ENCODE peak calls at places on chromosomes 12 and 14, in eight cellular contexts. Y is SK-N-SH; P is IMR-90; H is HCT116; U is left ventricle myocardium inferior; N is fibroblast of lung; B is naive thymus-derived CD4-positive, alpha-beta T cell; I is right lobe of liver. F is an unnamed sample. For H3K4me1, the result is how much of the 10 kb centered on the place peaks cover.

GRCh38 chr12:75877588-75878381 is 153.8 kb downstream of the PHLDA1 start:
- DNase-seq in H (no peak), Y (no peak), P (peak), N (peak), B (no peak), I (no peak), U (no peak), F (no peak)

GRCh38 chr12:113462117-113462774 is 9.4 kb downstream of the LHX5 start:
- DNase-seq in I (peak), P (peak), N (peak), U (peak), Y (peak), B (peak), H (peak), F (peak)

GRCh38 chr12:108318472-108319275 is 20.4 kb downstream of the CMKLR1 start:
- DNase-seq in U (no peak), Y (no peak), B (no peak), P (no peak), H (no peak), N (no peak), I (no peak), F (no peak)

GRCh38 chr14:85531594-85532391 is 1.8 kb downstream of the FLRT2 start:
- DNase-seq in U (peak), N (peak), Y (peak), B (no peak), H (no peak), I (peak), P (peak), F (peak)

GRCh38 chr12:53061404-53062010 is 11.6 kb downstream of the TNS2 start:
- DNase-seq in B (no peak), I (peak), U (no peak), H (peak), P (no peak), N (no peak), Y (no peak), F (no peak)

GRCh38 chr14:23430733-23431105 is 4.7 kb downstream of the MYH7 start:
- DNase-seq in B (no peak), Y (peak), U (no peak), P (no peak), H (no peak), I (peak), N (no peak), F (no peak)

GRCh38 chr14:23640524-23641141 is 4.5 kb downstream of the DHRS2 start:
- DNase-seq in N (peak), P (peak), H (no peak), B (no peak), Y (peak), U (peak), I (no peak), F (no peak)

GRCh38 chr12:32841061-32841460 is 55.5 kb downstream of the PKP2 start:
- DNase-seq in U (no peak), N (no peak), P (no peak), B (no peak), Y (no peak), I (no peak), H (no peak), F (no peak)

GRCh38 chr12:56510786-56511185 is 10.8 kb upstream of the RBMS2 start:
- DNase-seq in N (no peak), I (no peak), H (no peak), P (no peak), Y (no peak), B (no peak), U (no peak), F (no peak)

GRCh38 chr14:105195533-105196227 is 14.6 kb upstream of the NUDT14 start:
- DNase-seq in B (peak), H (no peak), P (no peak), I (no peak), U (no peak), N (no peak), Y (no peak), F (no peak)

GRCh38 chr12:6288235-6288634 is 22.2 kb upstream of the PLEKHG6 start:
- DNase-seq in N (peak), I (no peak), B (no peak), H (no peak), Y (no peak), P (peak), U (no peak), F (no peak)

GRCh38 chr14:33556382-33557121 is 394.3 kb downstream of the EGLN3 start:
- DNase-seq in N (no peak), U (no peak), B (no peak), I (no peak), P (no peak), H (no peak), Y (no peak), F (no peak)

GRCh38 chr12:70785896-70786295 is 134.6 kb downstream of the PTPRR start:
- DNase-seq in B (no peak), I (no peak), N (no peak), U (no peak), H (no peak), Y (no peak), P (no peak), F (no peak)

GRCh38 chr12:8081228-8081920 is 700 bp upstream of the NECAP1 start:
- DNase-seq in U (no peak), P (no peak), N (no peak), H (no peak), B (peak), I (no peak), Y (no peak), F (no peak)

GRCh38 chr12:25119020-25119419 is 75.9 kb downstream of the DNAI7 start:
- DNase-seq in Y (no peak), B (no peak), H (no peak), I (no peak), U (no peak), N (no peak), P (no peak), F (no peak)

GRCh38 chr14:63701614-63702291 is 26.1 kb downstream of the SGPP1 start:
- DNase-seq in H (no peak), P (no peak), Y (no peak), N (no peak), I (no peak), U (no peak), B (no peak), F (no peak)

GRCh38 chr14:103522028-103522581 is 525 bp downstream of the CKB start:
- DNase-seq in H (no peak), U (peak), B (peak), I (no peak), Y (peak), N (peak), P (no peak), F (no peak)

GRCh38 chr12:90741611-90742010 is 213.4 kb downstream of the CCER1 start:
- DNase-seq in N (no peak), P (no peak), Y (no peak), I (no peak), H (no peak), B (no peak), U (no peak), F (no peak)

GRCh38 chr14:23249810-23250209 is 12.1 kb downstream of the RNF212B start:
- DNase-seq in H (no peak), P (no peak), N (no peak), B (no peak), I (no peak), Y (no peak), U (no peak), F (no peak)

GRCh38 chr14:54567224-54567633 is 301 bp downstream of the SAMD4A start:
- DNase-seq in B (no peak), N (no peak), P (no peak), Y (peak), H (no peak), I (no peak), U (peak), F (peak)

GRCh38 chr14:99215277-99215676 is 56.7 kb downstream of the BCL11B start:
- DNase-seq in U (no peak), I (no peak), H (no peak), Y (no peak), B (no peak), N (peak), P (no peak), F (no peak)

GRCh38 chr14:92507174-92507768 is 6.3 kb upstream of the RIN3 start:
- DNase-seq in H (peak), U (no peak), Y (no peak), B (no peak), I (no peak), P (no peak), N (no peak), F (no peak)

GRCh38 chr12:132163041-132163910 is 19.0 kb downstream of the NOC4L start:
- DNase-seq in B (no peak), Y (no peak), N (no peak), P (no peak), I (no peak), U (peak), H (no peak), F (peak)

GRCh38 chr12:109451400-109451799 is 25.7 kb downstream of the KCTD10 start:
- DNase-seq in H (no peak), U (no peak), I (no peak), Y (no peak), P (no peak), N (no peak), B (no peak), F (no peak)

GRCh38 chr12:6873094-6874006 is at the start of gene SPSB2:
- DNase-seq in P (peak), N (peak), B (peak), Y (peak), U (peak), I (peak), H (peak), F (peak)

GRCh38 chr14:48748151-48748550 is 838.0 kb downstream of the RPS29 start:
- DNase-seq in Y (no peak), I (no peak), U (no peak), N (no peak), B (no peak), P (no peak), H (no peak), F (no peak)

GRCh38 chr12:72271741-72272661 is at the start of gene TRHDE:
- DNase-seq in B (no peak), N (peak), H (no peak), Y (peak), P (peak), I (peak), U (no peak), F (peak)

GRCh38 chr14:91021991-91022621 is 38.3 kb downstream of the RPS6KA5 start:
- DNase-seq in N (no peak), H (no peak), Y (no peak), B (no peak), U (no peak), P (no peak), I (no peak), F (no peak)

GRCh38 chr14:91021115-91021514 is 39.3 kb downstream of the RPS6KA5 start:
- DNase-seq in N (no peak), P (no peak), U (no peak), B (no peak), H (no peak), Y (no peak), I (no peak), F (no peak)

GRCh38 chr14:91017011-91017410 is 43.4 kb downstream of the RPS6KA5 start:
- DNase-seq in N (no peak), H (no peak), I (no peak), B (no peak), U (no peak), Y (no peak), P (no peak), F (no peak)

GRCh38 chr14:91018465-91018864 is 42.0 kb downstream of the RPS6KA5 start:
- DNase-seq in B (no peak), Y (no peak), U (no peak), H (no peak), I (no peak), P (no peak), N (no peak), F (no peak)

GRCh38 chr14:91019673-91020072 is 40.8 kb downstream of the RPS6KA5 start:
- DNase-seq in I (no peak), B (no peak), H (no peak), U (no peak), P (no peak), N (no peak), Y (no peak), F (no peak)
- H3K4me1 ChIP-seq in I (under half), B (under half), H (under half), U (under half), P (under half), N (under half), Y (under half), F (under half)

GRCh38 chr12:48824905-48825304 is 6.6 kb downstream of the CACNB3 start:
- DNase-seq in H (no peak), P (no peak), U (no peak), I (no peak), B (no peak), Y (no peak), N (no peak), F (no peak)
- H3K4me1 ChIP-seq in H (under half), P (under half), U (under half), I (under half), B (under half), Y (under half), N (under half), F (under half)

DNA sequence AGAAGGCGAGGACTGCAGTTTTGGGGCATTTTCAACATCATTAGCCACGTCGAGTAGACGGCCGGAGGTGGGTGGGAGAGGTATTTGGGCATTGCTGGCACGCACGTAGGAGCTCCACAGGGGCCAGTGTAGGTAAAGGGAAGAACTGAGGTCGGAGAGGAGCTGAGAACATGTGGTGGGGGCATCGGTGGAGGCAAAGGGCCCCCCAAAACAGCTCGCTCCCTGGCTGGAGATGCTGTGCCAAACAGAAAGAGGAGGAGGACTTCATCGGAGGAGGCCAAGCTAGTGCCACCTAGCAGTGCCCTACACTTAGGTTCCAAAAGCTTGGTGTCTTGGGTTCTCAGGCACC is 52.0 kb upstream of the PPP2R5C start:
- DNase-seq in I (no peak), N (no peak), Y (no peak), H (no peak), B (no peak), U (no peak), P (no peak), F (no peak)
- H3K4me1 ChIP-seq in I (under half), N (under half), Y (under half), H (under half), B (under half), U (under half), P (under half), F (under half)

DNA sequence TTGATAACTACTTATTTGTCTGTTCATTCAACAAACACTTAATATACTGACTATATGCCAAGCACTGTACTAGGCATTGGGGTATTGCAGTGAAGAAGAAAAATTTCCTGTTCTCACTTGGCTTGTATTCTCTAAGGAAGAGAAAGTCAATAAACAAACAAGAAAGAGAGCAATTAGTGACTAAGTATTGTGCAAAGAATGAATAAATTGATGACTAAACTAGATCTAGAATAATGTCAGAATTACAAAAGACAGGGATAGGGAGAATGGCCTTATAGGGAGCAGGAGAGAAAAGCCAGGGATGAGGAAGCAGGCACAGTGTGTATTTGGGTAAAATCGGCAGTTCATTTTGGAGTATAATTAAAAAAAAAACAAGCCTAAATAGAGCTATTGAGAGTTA is 4.2 kb upstream of the LIN7A start:
- DNase-seq in N (peak), I (no peak), P (no peak), Y (no peak), U (no peak), B (no peak), H (no peak), F (no peak)
- H3K4me1 ChIP-seq in N (under half), I (under half), P (under half), Y (under half), U (under half), B (under half), H (under half), F (under half)

DNA sequence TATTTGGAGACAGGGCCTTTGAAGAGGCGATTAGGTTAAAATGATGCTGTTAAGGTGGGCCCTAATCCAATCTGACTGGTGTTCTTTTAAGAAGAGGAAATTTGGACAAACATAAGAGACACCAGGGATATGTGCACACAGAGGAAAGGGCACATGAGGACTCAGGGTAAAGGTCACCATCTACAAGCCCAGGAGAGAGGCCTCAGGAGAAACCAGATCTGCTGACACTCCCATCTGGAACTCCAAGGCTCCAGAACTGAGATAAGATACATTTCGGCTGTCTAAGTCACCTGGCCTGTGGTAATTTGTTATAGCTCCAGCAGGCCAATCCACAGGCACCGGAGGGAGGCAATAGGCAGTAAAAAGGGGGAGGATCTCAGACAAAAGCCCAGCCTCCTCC is 48.6 kb downstream of the KICS2 start:
- DNase-seq in H (no peak), I (no peak), Y (no peak), B (no peak), N (no peak), P (no peak), U (no peak), F (no peak)
- H3K4me1 ChIP-seq in H (under half), I (under half), Y (under half), B (under half), N (under half), P (under half), U (under half), F (under half)

F was measured in heart left ventricle.